ENCODE peak calls at places on chromosomes 1 and 21, in six cellular contexts. R is IMR-90, D is A549, G is SK-N-SH, Z is GM12878, I is K562. B is an unnamed sample.

GRCh38 chr1:111658622-111659021 is 39.0 kb downstream of the RAP1A start:
- DNase-seq in R (no peak), D (no peak), G (no peak), Z (no peak), I (no peak), B (no peak)

GRCh38 chr1:60279798-60280197 is 206.2 kb upstream of the C1orf87 start:
- DNase-seq in R (peak; percentile 6), D (no peak), G (no peak), Z (no peak), I (no peak), B (no peak)

GRCh38 chr1:87786218-87786617 is 457.5 kb downstream of the LMO4 start:
- DNase-seq in R (no peak), D (no peak), G (no peak), Z (no peak), I (no peak), B (no peak)

GRCh38 chr1:23423415-23424170 is 955 bp downstream of the TCEA3 start:
- DNase-seq in R (no peak), D (no peak), G (peak; percentile 86), Z (no peak), I (no peak), B (peak; percentile 85)

GRCh38 chr1:156760092-156760795 is 7.1 kb upstream of the PRCC start:
- DNase-seq in R (no peak), D (no peak), G (no peak), Z (no peak), I (no peak), B (no peak)

GRCh38 chr1:212633144-212633543 is 24.6 kb downstream of the ATF3 start:
- DNase-seq in R (no peak), D (no peak), G (no peak), Z (no peak), I (no peak), B (no peak)

GRCh38 chr1:168234846-168235547 is 9.2 kb downstream of the SFT2D2 start:
- DNase-seq in R (peak; percentile 43), D (peak; percentile 84), G (peak; percentile 51), Z (no peak), I (peak; percentile 78), B (peak; percentile 56)

GRCh38 chr1:226365166-226365565 is 42.7 kb downstream of the PARP1 start:
- DNase-seq in R (no peak), D (no peak), G (peak; percentile 57), Z (no peak), I (no peak), B (no peak)

GRCh38 chr1:7686301-7686850 is 84.7 kb upstream of the VAMP3 start:
- DNase-seq in R (no peak), D (no peak), G (no peak), Z (no peak), I (no peak), B (no peak)

GRCh38 chr1:89540406-89540970 is 15.9 kb downstream of the LRRC8B start:
- DNase-seq in R (no peak), D (no peak), G (no peak), Z (no peak), I (peak; percentile 35), B (no peak)

GRCh38 chr1:154221815-154222081 is 993 bp downstream of the UBAP2L start:
- DNase-seq in R (peak; percentile 87), D (no peak), G (no peak), Z (no peak), I (no peak), B (peak; percentile 31)

GRCh38 chr21:41763398-41763931 is 3.4 kb downstream of the RIPK4 start:
- DNase-seq in R (no peak), D (no peak), G (no peak), Z (no peak), I (no peak), B (no peak)

GRCh38 chr1:93221913-93222312 is 41.4 kb downstream of the CCDC18 start:
- DNase-seq in R (peak; percentile 20), D (no peak), G (no peak), Z (no peak), I (no peak), B (peak; percentile 87)

GRCh38 chr1:23169727-23170335 is 1.2 kb upstream of the LUZP1 start:
- DNase-seq in R (peak; percentile 72), D (no peak), G (no peak), Z (no peak), I (peak; percentile 81), B (peak; percentile 32)

GRCh38 chr1:67767103-67767502 is 66.2 kb downstream of the GNG12 start:
- DNase-seq in R (no peak), D (no peak), G (no peak), Z (no peak), I (no peak), B (no peak)

GRCh38 chr1:161082996-161083742 is 6.2 kb downstream of the NECTIN4 start:
- DNase-seq in R (peak; percentile 92), D (peak; percentile 69), G (peak; percentile 60), Z (no peak), I (peak; percentile 73), B (peak; percentile 76)

GRCh38 chr1:241749041-241749798 is 97.1 kb downstream of the WDR64 start:
- DNase-seq in R (no peak), D (no peak), G (no peak), Z (no peak), I (no peak), B (no peak)

GRCh38 chr1:43373034-43373940 is 5.5 kb upstream of the ELOVL1 start:
- DNase-seq in R (peak; percentile 88), D (peak; percentile 48), G (no peak), Z (no peak), I (no peak), B (no peak)

GRCh38 chr1:56547977-56548376 is 31.4 kb downstream of the PLPP3 start:
- DNase-seq in R (no peak), D (no peak), G (no peak), Z (no peak), I (no peak), B (peak; percentile 39)

GRCh38 chr1:217896490-217896889 is 265.3 kb downstream of the SPATA17 start:
- DNase-seq in R (no peak), D (no peak), G (no peak), Z (no peak), I (no peak), B (no peak)

GRCh38 chr1:110100335-110100734 is 11.9 kb upstream of the UBL4B start:
- DNase-seq in R (no peak), D (no peak), G (no peak), Z (no peak), I (no peak), B (no peak)

GRCh38 chr1:204317170-204317569 is 42.6 kb downstream of the PLEKHA6 start:
- DNase-seq in R (no peak), D (no peak), G (no peak), Z (no peak), I (no peak), B (no peak)

GRCh38 chr1:11841245-11842153 is 6.1 kb downstream of the NPPA start:
- DNase-seq in R (peak; percentile 12), D (no peak), G (peak; percentile 56), Z (no peak), I (no peak), B (no peak)

GRCh38 chr1:150974580-150975478 is at the start of gene CERS2:
- DNase-seq in R (peak; percentile 69), D (peak; percentile 73), G (peak; percentile 95), Z (no peak), I (peak; percentile 87), B (peak; percentile 52)

GRCh38 chr1:5562331-5562730 is 429.9 kb downstream of the NPHP4 start:
- DNase-seq in R (no peak), D (no peak), G (no peak), Z (no peak), I (no peak), B (no peak)

DNA sequence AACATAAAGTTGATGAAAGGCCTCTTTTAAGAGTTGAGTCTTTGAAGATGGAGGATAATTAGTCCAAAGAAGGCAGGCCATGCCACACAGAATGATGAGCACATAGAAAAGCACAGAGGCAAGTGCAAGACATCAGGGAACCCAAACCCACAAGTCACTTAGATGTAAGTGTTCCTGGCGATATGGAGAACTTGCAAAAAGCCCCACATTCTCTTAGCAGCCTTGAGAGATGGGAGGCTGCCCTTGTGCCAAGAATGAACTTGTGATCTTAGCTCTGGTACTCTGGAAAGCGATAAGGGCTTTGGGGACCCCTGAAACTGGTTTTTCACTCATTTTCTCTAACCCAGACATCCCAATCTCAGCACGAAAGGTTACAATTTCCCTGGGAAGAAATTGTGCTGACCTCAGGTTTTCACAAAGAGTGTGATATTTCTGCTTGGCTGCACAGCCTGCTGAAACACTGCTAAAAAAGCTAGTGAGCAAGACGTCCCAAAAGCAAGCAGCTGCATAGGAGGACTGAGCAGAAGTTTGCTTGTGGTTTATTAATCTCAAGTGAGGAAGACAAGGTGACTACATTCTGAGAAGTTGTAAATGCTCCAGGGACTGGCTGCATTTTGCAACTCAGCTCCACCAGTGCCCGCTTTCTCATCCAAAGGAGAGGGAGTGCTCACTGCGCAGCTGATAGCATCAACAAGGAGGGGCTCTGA is 496.9 kb upstream of the CAMK1G start:
- DNase-seq in R (no peak), D (no peak), G (no peak), Z (peak; percentile 77), I (no peak), B (no peak)
- TF ChIP-seq SMC3 in R (no peak), D (no peak), G (no peak), Z (no peak), I (no peak), B (no peak)

GRCh38 chr1:246067432-246068021 is 439.6 kb downstream of the SMYD3 start:
- DNase-seq in R (peak; percentile 54), D (no peak), G (no peak), Z (no peak), I (no peak), B (no peak)
- TF ChIP-seq SMC3 in R (no peak), D (no peak), G (no peak), Z (no peak), I (no peak), B (no peak)

GRCh38 chr1:119739150-119739549 is 27.4 kb downstream of the PHGDH start:
- DNase-seq in R (no peak), D (no peak), G (no peak), Z (no peak), I (no peak), B (no peak)

GRCh38 chr1:119740886-119741780 is 27.6 kb downstream of the HMGCS2 start:
- DNase-seq in R (no peak), D (no peak), G (no peak), Z (no peak), I (no peak), B (no peak)

GRCh38 chr1:119742193-119742592 is 26.5 kb downstream of the HMGCS2 start:
- DNase-seq in R (peak; percentile 38), D (no peak), G (no peak), Z (no peak), I (no peak), B (no peak)

GRCh38 chr1:119738100-119738720 is 26.5 kb downstream of the PHGDH start:
- DNase-seq in R (no peak), D (no peak), G (no peak), Z (no peak), I (no peak), B (no peak)

GRCh38 chr1:119740261-119740660 is 28.4 kb downstream of the HMGCS2 start:
- DNase-seq in R (no peak), D (no peak), G (no peak), Z (no peak), I (no peak), B (no peak)
- TF ChIP-seq SMC3 in R (no peak), D (no peak), G (no peak), Z (no peak), I (no peak), B (no peak)

DNA sequence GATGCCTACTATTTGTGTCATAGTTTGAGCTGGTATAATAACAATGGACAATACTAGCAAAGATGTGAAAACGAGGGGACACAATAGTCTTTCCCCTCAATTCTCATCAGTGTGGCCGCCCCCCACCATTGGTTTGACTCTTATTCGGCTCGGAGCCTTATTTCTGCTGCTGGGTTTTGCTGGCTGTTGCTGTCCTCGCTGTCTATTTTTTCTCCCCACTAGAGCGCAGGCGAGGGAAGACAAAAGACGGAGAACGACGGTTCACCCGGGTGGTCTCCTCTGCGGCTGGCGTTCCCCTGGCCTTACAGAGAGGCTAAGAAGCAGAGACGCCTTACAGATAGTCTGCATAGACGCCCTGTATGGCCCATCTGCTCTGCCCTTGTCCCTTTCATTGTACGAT is 19.4 kb downstream of the CLIC6 start:
- DNase-seq in R (no peak), D (peak; percentile 28), G (peak; percentile 70), Z (no peak), I (peak; percentile 45), B (no peak)
- TF ChIP-seq SMC3 in R (no peak), D (peak; percentile 44), G (peak; percentile 52), Z (no peak), I (peak; percentile 49), B (no peak)

B was measured in HepG2.